ENCODE peak calls at places on chromosomes 4 and X, in ten cellular contexts. A, M, S, N, P, V, C, K, J and D are unnamed samples.

GRCh38 chr4:32268949-32269348 is 1548.8 kb downstream of the PCDH7 start:
- DNase-seq in A (no peak), M (no peak), S (no peak), N (no peak), P (no peak), V (no peak), C (no peak), K (no peak), J (no peak), D (no peak)

GRCh38 chr4:148515248-148515647 is 73.0 kb upstream of the NR3C2 start:
- DNase-seq in A (no peak), M (no peak), S (no peak), N (peak; percentile 57), P (no peak), V (no peak), C (no peak), K (no peak), J (no peak), D (no peak)

GRCh38 chrX:19758536-19758935 is 128.9 kb downstream of the SH3KBP1 start:
- DNase-seq in A (no peak), M (no peak), S (no peak), N (no peak), P (no peak), V (no peak), C (no peak), K (no peak), J (peak; percentile 41), D (no peak)

GRCh38 chrX:109840585-109840984 is 107.5 kb upstream of the ACSL4 start:
- DNase-seq in A (no peak), M (no peak), S (no peak), N (peak; percentile 95), P (peak; percentile 63), V (no peak), C (peak; percentile 16), K (no peak), J (peak; percentile 62), D (no peak)

GRCh38 chr4:169241480-169241879 is 29.3 kb downstream of the SH3RF1 start:
- DNase-seq in A (no peak), M (no peak), S (no peak), N (no peak), P (no peak), V (no peak), C (no peak), K (no peak), J (no peak), D (no peak)

GRCh38 chr4:168309781-168310180 is 8.8 kb downstream of the DDX60 start:
- DNase-seq in A (peak; percentile 2), M (no peak), S (no peak), N (peak; percentile 34), P (no peak), V (no peak), C (no peak), K (peak; percentile 27), J (no peak), D (no peak)

GRCh38 chr4:41748074-41748787 is at the start of gene PHOX2B:
- DNase-seq in A (peak; percentile 27), M (no peak), S (no peak), N (no peak), P (no peak), V (no peak), C (no peak), K (no peak), J (no peak), D (no peak)

GRCh38 chr4:126071346-126072333 is 756.9 kb downstream of the FAT4 start:
- DNase-seq in A (no peak), M (no peak), S (no peak), N (peak; percentile 78), P (no peak), V (no peak), C (no peak), K (peak; percentile 1), J (no peak), D (no peak)

GRCh38 chr4:152936446-152937279 is 540 bp downstream of the FHDC1 start:
- DNase-seq in A (peak; percentile 91), M (peak; percentile 62), S (no peak), N (peak; percentile 16), P (no peak), V (no peak), C (peak; percentile 53), K (peak; percentile 39), J (no peak), D (no peak)

GRCh38 chr4:180994722-180995121 is 1248.5 kb upstream of the TENM3 start:
- DNase-seq in A (no peak), M (no peak), S (no peak), N (no peak), P (no peak), V (no peak), C (no peak), K (no peak), J (no peak), D (no peak)

GRCh38 chr4:181004056-181004455 is 1239.1 kb upstream of the TENM3 start:
- DNase-seq in A (no peak), M (no peak), S (no peak), N (no peak), P (no peak), V (no peak), C (no peak), K (no peak), J (no peak), D (no peak)

GRCh38 chr4:180993179-180993841 is 1249.9 kb upstream of the TENM3 start:
- DNase-seq in A (peak; percentile 4), M (no peak), S (no peak), N (no peak), P (no peak), V (no peak), C (no peak), K (no peak), J (no peak), D (no peak)

GRCh38 chr4:180999217-180999616 is 1244.0 kb upstream of the TENM3 start:
- DNase-seq in A (no peak), M (no peak), S (no peak), N (no peak), P (no peak), V (no peak), C (no peak), K (no peak), J (no peak), D (no peak)
- H3K4me3 ChIP-seq in A (no peak overlapping the region), M (no peak overlapping the region), S (no peak overlapping the region), N (no peak overlapping the region), P (no peak overlapping the region), V (no peak overlapping the region), C (no peak overlapping the region), K (no peak overlapping the region), J (no peak overlapping the region), D (no peak overlapping the region)

DNA sequence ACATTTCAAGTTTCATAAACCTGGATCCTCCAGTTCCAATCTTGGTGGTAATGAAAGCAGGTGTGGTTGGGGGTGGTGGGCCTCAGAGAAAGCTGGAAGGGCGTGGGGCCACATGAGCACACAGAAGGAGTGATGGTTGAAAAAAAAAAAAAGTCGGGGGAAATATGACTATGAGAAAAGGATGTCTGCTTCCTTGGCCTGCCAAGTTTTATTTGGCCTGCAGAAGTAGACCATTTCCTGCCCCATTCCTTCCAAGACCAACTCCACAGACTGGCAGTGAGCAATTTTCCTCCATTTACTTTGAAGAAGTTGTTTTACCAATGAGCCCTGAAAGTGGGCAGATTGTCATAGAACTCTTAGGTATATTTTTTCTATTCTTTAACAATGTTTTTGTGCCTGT is 43.3 kb downstream of the LNX1 start:
- DNase-seq in A (no peak), M (no peak), S (no peak), N (no peak), P (no peak), V (no peak), C (no peak), K (no peak), J (no peak), D (no peak)
- H3K4me3 ChIP-seq in A (no peak overlapping the region), M (no peak overlapping the region), S (no peak overlapping the region), N (no peak overlapping the region), P (no peak overlapping the region), V (no peak overlapping the region), C (no peak overlapping the region), K (no peak overlapping the region), J (no peak overlapping the region), D (no peak overlapping the region)

DNA sequence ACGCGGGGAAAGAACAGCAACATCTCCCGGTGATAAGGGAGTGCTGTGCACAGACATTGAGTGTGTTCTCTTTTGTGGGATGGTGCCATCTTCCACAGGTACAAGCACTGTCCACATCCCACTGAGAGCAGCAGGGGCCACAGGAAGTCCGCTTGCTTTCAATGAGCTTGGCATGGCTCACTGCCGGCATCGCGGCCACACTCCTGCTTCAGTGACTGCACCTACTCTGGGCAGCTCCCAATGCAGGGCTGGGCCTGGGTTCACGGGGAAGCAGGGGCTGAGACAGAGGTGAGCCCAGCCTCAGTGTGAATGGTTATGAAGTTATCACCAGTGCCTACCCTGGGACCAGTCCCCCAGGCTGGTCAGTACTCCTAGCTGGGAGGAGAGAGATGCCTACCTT is 99.1 kb downstream of the MGST2 start:
- DNase-seq in A (no peak), M (no peak), S (no peak), N (no peak), P (no peak), V (no peak), C (no peak), K (no peak), J (no peak), D (no peak)
- H3K4me3 ChIP-seq in A (no peak overlapping the region), M (no peak overlapping the region), S (no peak overlapping the region), N (no peak overlapping the region), P (no peak overlapping the region), V (no peak overlapping the region), C (no peak overlapping the region), K (no peak overlapping the region), J (no peak overlapping the region), D (no peak overlapping the region)

GRCh38 chr4:105236202-105236916 is 89.7 kb downstream of the TET2 start:
- DNase-seq in A (no peak), M (no peak), S (no peak), N (no peak), P (no peak), V (no peak), C (no peak), K (no peak), J (no peak), D (no peak)

GRCh38 chr4:105232374-105232773 is 85.7 kb downstream of the TET2 start:
- DNase-seq in A (no peak), M (no peak), S (no peak), N (peak; percentile 23), P (no peak), V (no peak), C (no peak), K (no peak), J (no peak), D (no peak)

GRCh38 chr4:105236917-105237311 is 90.2 kb downstream of the TET2 start:
- DNase-seq in A (no peak), M (no peak), S (no peak), N (no peak), P (no peak), V (no peak), C (no peak), K (no peak), J (no peak), D (no peak)

GRCh38 chr4:105230287-105230686 is 83.6 kb downstream of the TET2 start:
- DNase-seq in A (no peak), M (no peak), S (no peak), N (no peak), P (no peak), V (no peak), C (no peak), K (no peak), J (no peak), D (no peak)

DNA sequence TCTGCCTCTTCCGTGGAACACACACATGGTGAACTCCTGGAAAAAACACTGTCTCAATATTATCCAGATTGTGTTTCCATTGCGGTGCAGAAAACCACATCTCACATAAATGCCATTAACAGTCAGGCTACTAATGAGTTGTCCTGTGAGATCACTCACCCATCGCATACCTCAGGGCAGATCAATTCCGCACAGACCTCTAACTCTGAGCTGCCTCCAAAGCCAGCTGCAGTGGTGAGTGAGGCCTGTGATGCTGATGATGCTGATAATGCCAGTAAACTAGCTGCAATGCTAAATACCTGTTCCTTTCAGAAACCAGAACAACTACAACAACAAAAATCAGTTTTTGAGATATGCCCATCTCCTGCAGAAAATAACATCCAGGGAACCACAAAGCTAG is 87.9 kb downstream of the TET2 start:
- DNase-seq in A (no peak), M (no peak), S (no peak), N (no peak), P (no peak), V (no peak), C (no peak), K (no peak), J (no peak), D (no peak)
- H3K4me3 ChIP-seq in A (no peak overlapping the region), M (no peak overlapping the region), S (no peak overlapping the region), N (no peak overlapping the region), P (no peak overlapping the region), V (no peak overlapping the region), C (no peak overlapping the region), K (no peak overlapping the region), J (no peak overlapping the region), D (no peak overlapping the region)